ENCODE peak calls at places on chromosomes 1 and 21, in ten cellular contexts. L is lower lobe of right lung, Z is PC-9, A is esophagus muscularis mucosa, K is tibial artery, N is GM13976, G is neural crest cell, D is HFF-Myc, C is breast epithelium, H is endodermal cell. J is an unnamed sample.

GRCh38 chr1:180415985-180416633 is 86.3 kb downstream of the ACBD6 start:
- DNase-seq in L (no peak), Z (no peak), A (no peak), K (no peak), N (peak; percentile 48), G (no peak), D (no peak), C (no peak), H (no peak), J (peak; percentile 7)

GRCh38 chr1:167720965-167721616 is 691 bp upstream of the MPZL1 start:
- DNase-seq in L (peak; percentile 58), Z (peak; percentile 34), A (no peak), K (no peak), N (no peak), G (peak; percentile 10), D (peak; percentile 35), C (no peak), H (peak; percentile 73), J (no peak)

GRCh38 chr1:91011726-91012125 is 10.1 kb downstream of the ZNF644 start:
- DNase-seq in L (no peak), Z (no peak), A (no peak), K (no peak), N (no peak), G (no peak), D (no peak), C (no peak), H (no peak), J (no peak)

GRCh38 chr21:33011462-33011861 is 14.3 kb upstream of the OLIG2 start:
- DNase-seq in L (no peak), Z (no peak), A (no peak), K (peak; percentile 45), N (no peak), G (no peak), D (peak; percentile 21), C (no peak), H (no peak), J (no peak)

GRCh38 chr1:6757719-6758435 is 27.4 kb upstream of the CAMTA1 start:
- DNase-seq in L (no peak), Z (no peak), A (no peak), K (no peak), N (no peak), G (no peak), D (no peak), C (no peak), H (no peak), J (no peak)

GRCh38 chr1:42168798-42169197 is 4.3 kb upstream of the GUCA2A start:
- DNase-seq in L (no peak), Z (no peak), A (no peak), K (no peak), N (no peak), G (no peak), D (no peak), C (no peak), H (peak; percentile 40), J (no peak)

GRCh38 chr1:15008783-15009709 is 144.5 kb upstream of the TMEM51 start:
- DNase-seq in L (no peak), Z (no peak), A (no peak), K (no peak), N (no peak), G (no peak), D (no peak), C (no peak), H (no peak), J (no peak)

GRCh38 chr1:50271968-50272578 is 151.2 kb downstream of the DMRTA2 start:
- DNase-seq in L (peak; percentile 54), Z (peak; percentile 15), A (no peak), K (no peak), N (peak; percentile 72), G (no peak), D (no peak), C (no peak), H (peak; percentile 85), J (no peak)

GRCh38 chr1:115980998-115981993 is 5.0 kb downstream of the SLC22A15 start:
- DNase-seq in L (no peak), Z (peak; percentile 40), A (no peak), K (no peak), N (peak; percentile 59), G (no peak), D (no peak), C (no peak), H (peak; percentile 85), J (no peak)

GRCh38 chr1:44293761-44294315 is 61.2 kb downstream of the ERI3 start:
- DNase-seq in L (no peak), Z (no peak), A (no peak), K (no peak), N (no peak), G (no peak), D (no peak), C (peak; percentile 35), H (no peak), J (no peak)

GRCh38 chr1:79079770-79080169 is 73.2 kb upstream of the ADGRL4 start:
- DNase-seq in L (no peak), Z (peak; percentile 7), A (no peak), K (peak; percentile 25), N (no peak), G (no peak), D (peak; percentile 85), C (no peak), H (peak; percentile 69), J (no peak)

GRCh38 chr21:43874085-43874785 is 9.2 kb downstream of the AGPAT3 start:
- DNase-seq in L (no peak), Z (no peak), A (no peak), K (no peak), N (peak; percentile 5), G (no peak), D (no peak), C (no peak), H (no peak), J (no peak)

GRCh38 chr1:6675936-6676335 is 25.7 kb downstream of the DNAJC11 start:
- DNase-seq in L (no peak), Z (no peak), A (no peak), K (no peak), N (no peak), G (no peak), D (no peak), C (no peak), H (no peak), J (no peak)

GRCh38 chr1:207997486-207998268 is 86.8 kb upstream of the CD34 start:
- DNase-seq in L (peak; percentile 75), Z (peak; percentile 45), A (peak; percentile 45), K (peak; percentile 80), N (peak; percentile 70), G (peak; percentile 71), D (peak; percentile 35), C (peak; percentile 65), H (peak; percentile 91), J (no peak)
- TF ChIP-seq CTCF in L (peak; percentile 85), Z (peak; percentile 78), A (peak; percentile 74), K (peak; percentile 74), N (peak; percentile 78), G (peak; percentile 85), D (peak; percentile 77), C (peak; percentile 68), H (peak; percentile 94), J (peak; percentile 89)

DNA sequence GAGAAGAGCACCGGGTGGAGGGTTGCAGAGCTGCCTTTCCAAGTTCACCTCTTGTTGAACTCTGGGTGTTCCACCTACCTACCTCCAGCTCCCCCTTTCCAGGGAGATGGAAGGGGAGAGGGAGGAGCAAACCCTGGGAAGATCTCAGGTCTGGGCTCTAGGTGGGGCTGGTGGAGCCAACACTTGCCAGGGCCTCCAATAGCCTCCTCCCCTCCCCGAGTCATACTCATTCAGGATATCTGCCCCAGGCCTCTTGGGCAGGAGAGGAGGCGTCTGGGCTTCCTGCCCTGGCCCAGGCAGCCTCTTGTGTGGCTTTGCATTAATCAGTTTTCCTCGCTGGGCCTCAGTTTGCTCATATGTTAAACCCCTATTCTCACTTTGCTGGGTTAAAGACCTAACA is 13.4 kb downstream of the RAP1GAP start:
- DNase-seq in L (no peak), Z (peak; percentile 58), A (no peak), K (no peak), N (no peak), G (no peak), D (no peak), C (no peak), H (peak; percentile 89), J (no peak)
- TF ChIP-seq CTCF in L (no peak), Z (peak; percentile 33), A (no peak), K (no peak), N (no peak), G (no peak), D (peak; percentile 6), C (no peak), H (peak; percentile 60), J (no peak)

GRCh38 chr1:41167688-41168087 is 74.4 kb downstream of the SCMH1 start:
- DNase-seq in L (no peak), Z (no peak), A (no peak), K (no peak), N (no peak), G (no peak), D (no peak), C (no peak), H (no peak), J (no peak)
- TF ChIP-seq CTCF in L (no peak), Z (no peak), A (no peak), K (no peak), N (no peak), G (no peak), D (no peak), C (no peak), H (no peak), J (no peak)

GRCh38 chr1:28790384-28791035 is 21.5 kb upstream of the OPRD1 start:
- DNase-seq in L (no peak), Z (no peak), A (no peak), K (no peak), N (no peak), G (no peak), D (no peak), C (no peak), H (no peak), J (no peak)

GRCh38 chr1:28789412-28789811 is 22.6 kb upstream of the OPRD1 start:
- DNase-seq in L (no peak), Z (no peak), A (no peak), K (no peak), N (no peak), G (no peak), D (no peak), C (no peak), H (no peak), J (no peak)

GRCh38 chr1:28789816-28790215 is 22.2 kb upstream of the OPRD1 start:
- DNase-seq in L (no peak), Z (no peak), A (no peak), K (no peak), N (no peak), G (no peak), D (no peak), C (no peak), H (no peak), J (no peak)

GRCh38 chr1:28796321-28797213 is 15.4 kb upstream of the OPRD1 start:
- DNase-seq in L (no peak), Z (no peak), A (no peak), K (no peak), N (no peak), G (no peak), D (no peak), C (no peak), H (peak; percentile 71), J (no peak)

DNA sequence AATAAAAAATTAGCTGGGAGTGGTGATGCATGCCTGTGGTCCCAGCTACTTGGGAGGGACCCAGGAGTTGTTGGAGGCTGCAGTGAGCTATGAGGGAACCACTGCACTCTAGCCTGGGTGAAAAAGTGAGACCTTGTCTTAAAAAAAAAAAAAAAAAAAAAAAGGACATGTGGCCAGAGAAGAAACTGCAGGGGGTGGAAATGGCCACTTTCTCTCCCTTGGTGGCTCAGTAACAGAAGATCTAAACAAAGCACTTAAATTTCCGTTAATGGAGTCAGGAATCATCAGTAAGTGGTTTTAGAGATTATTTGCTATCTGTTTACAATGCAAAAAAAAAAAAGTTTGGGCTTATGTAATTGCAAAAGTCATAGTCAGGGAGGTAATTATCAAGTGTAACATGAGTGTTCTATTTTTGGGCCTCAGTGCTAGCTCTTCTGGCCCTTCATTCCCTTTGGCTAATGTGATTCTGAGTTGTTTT is 19.3 kb upstream of the OPRD1 start:
- DNase-seq in L (no peak), Z (no peak), A (no peak), K (no peak), N (no peak), G (no peak), D (no peak), C (no peak), H (peak; percentile 59), J (no peak)
- TF ChIP-seq CTCF in L (no peak), Z (no peak), A (no peak), K (no peak), N (no peak), G (peak; percentile 50), D (no peak), C (peak; percentile 9), H (peak; percentile 44), J (peak; percentile 13)